ENCODE peak calls at places on chromosomes 12 and 14, in seven cellular contexts. L is H9, Z is neuronal stem cell, B is H1, D is mesendoderm, G is mesenchymal stem cell, S is trophoblast cell. K is an unnamed sample.

GRCh38 chr12:5073838-5074237 is 30.2 kb downstream of the KCNA5 start:
- DNase-seq in G (no peak), D (peak), S (no peak), Z (no peak), L (peak), B (peak), K (peak)

GRCh38 chr12:51973560-51973959 is 22.1 kb downstream of the ACVR1B start:
- DNase-seq in Z (no peak), G (no peak), B (no peak), S (no peak), L (no peak), D (no peak), K (peak)

GRCh38 chr14:60508707-60509437 is at the start of gene SIX6:
- DNase-seq in D (peak), Z (peak), B (peak), L (peak), S (no peak), G (no peak), K (peak)

GRCh38 chr12:103012884-103013283 is 55.4 kb downstream of the ASCL1 start:
- DNase-seq in G (no peak), B (peak), D (peak), S (no peak), Z (peak), L (peak), K (no peak)

GRCh38 chr12:69555461-69555860 is 29.8 kb upstream of the CCT2 start:
- DNase-seq in B (no peak), Z (no peak), D (no peak), L (no peak), G (peak), S (peak), K (peak)

GRCh38 chr14:34650786-34651584 is 21.0 kb upstream of the SNX6 start:
- DNase-seq in D (peak), Z (no peak), B (no peak), S (peak), L (no peak), G (peak), K (peak)

GRCh38 chr12:78343657-78344056 is 513.0 kb downstream of the NAV3 start:
- DNase-seq in L (no peak), Z (no peak), D (no peak), B (no peak), S (no peak), G (no peak), K (no peak)

GRCh38 chr14:74299061-74299545 is 3.6 kb downstream of the ABCD4 start:
- DNase-seq in G (no peak), D (peak), B (no peak), Z (peak), L (no peak), S (peak), K (peak)

GRCh38 chr12:103996595-103996994 is 30.9 kb downstream of the TDG start:
- DNase-seq in Z (no peak), L (no peak), S (no peak), B (no peak), G (no peak), D (no peak), K (no peak)

GRCh38 chr12:13982010-13982409 is 608 bp upstream of the GRIN2B start:
- DNase-seq in B (peak), Z (peak), D (peak), S (no peak), L (peak), G (no peak), K (no peak)

GRCh38 chr12:83709899-83710298 is 1023.2 kb downstream of the TMTC2 start:
- DNase-seq in Z (no peak), G (no peak), B (no peak), S (no peak), L (no peak), D (no peak), K (no peak)

GRCh38 chr12:51777973-51778372 is 70.5 kb downstream of the FIGNL2 start:
- DNase-seq in D (no peak), G (no peak), B (no peak), L (no peak), Z (no peak), S (no peak), K (no peak)

GRCh38 chr14:100065942-100066574 is 836 bp downstream of the EVL start:
- DNase-seq in L (no peak), B (no peak), G (no peak), D (no peak), Z (no peak), S (no peak), K (no peak)

GRCh38 chr14:68521952-68522509 is 270.8 kb downstream of the ZFP36L1 start:
- DNase-seq in Z (no peak), L (no peak), G (no peak), B (no peak), D (no peak), S (no peak), K (no peak)

GRCh38 chr12:43758247-43758727 is 303 bp downstream of the PUS7L start:
- DNase-seq in D (peak), Z (peak), L (no peak), B (peak), G (no peak), S (peak), K (peak)

GRCh38 chr14:93234798-93235197 is 27.7 kb downstream of the UBR7 start:
- DNase-seq in G (no peak), Z (no peak), L (no peak), D (peak), B (no peak), S (peak), K (peak)

GRCh38 chr14:65321370-65321875 is 91.1 kb upstream of the FUT8 start:
- DNase-seq in G (no peak), D (no peak), S (peak), L (no peak), B (no peak), Z (no peak), K (no peak)

GRCh38 chr12:59973515-59973914 is 377.7 kb downstream of the SLC16A7 start:
- DNase-seq in Z (no peak), D (peak), S (no peak), G (peak), B (no peak), L (no peak), K (peak)

GRCh38 chr12:45324391-45324790 is 108.5 kb downstream of the ANO6 start:
- DNase-seq in L (no peak), G (peak), S (peak), D (no peak), Z (no peak), B (no peak), K (peak)

GRCh38 chr14:104694475-104694950 is 5.1 kb downstream of the INF2 start:
- DNase-seq in G (no peak), Z (no peak), B (no peak), D (no peak), S (no peak), L (no peak), K (no peak)

GRCh38 chr14:72792051-72792788 is 101.7 kb downstream of the DPF3 start:
- DNase-seq in B (no peak), G (peak), D (peak), Z (peak), L (peak), S (no peak), K (no peak)

GRCh38 chr12:31620311-31620710 is 29.4 kb upstream of the DENND5B start:
- DNase-seq in D (no peak), Z (no peak), B (no peak), G (no peak), L (no peak), S (no peak), K (peak)

GRCh38 chr12:10354502-10354901 is 35.3 kb downstream of the KLRK1 start:
- DNase-seq in S (no peak), G (peak), Z (no peak), D (peak), L (peak), B (no peak), K (no peak)

GRCh38 chr14:98724734-98725133 is 547.3 kb downstream of the BCL11B start:
- DNase-seq in B (no peak), L (no peak), D (no peak), Z (no peak), S (no peak), G (no peak), K (no peak)

GRCh38 chr14:61213116-61213720 is 67.9 kb downstream of the TMEM30B start:
- DNase-seq in S (no peak), D (peak), G (no peak), Z (no peak), L (no peak), B (no peak), K (peak)

GRCh38 chr14:34498684-34499412 is 36.8 kb upstream of the SPTSSA start:
- DNase-seq in L (peak), B (no peak), D (peak), S (no peak), G (peak), Z (no peak), K (peak)

GRCh38 chr14:89544636-89545301 is 127.7 kb upstream of the FOXN3 start:
- DNase-seq in Z (no peak), L (no peak), G (peak), D (no peak), B (no peak), S (peak), K (peak)

GRCh38 chr14:68470361-68470760 is 322.5 kb downstream of the ZFP36L1 start:
- DNase-seq in S (no peak), G (no peak), L (no peak), D (no peak), Z (no peak), B (no peak), K (no peak)

GRCh38 chr12:3593906-3594305 is 102.9 kb downstream of the PRMT8 start:
- DNase-seq in S (no peak), L (no peak), B (no peak), Z (no peak), G (no peak), D (no peak), K (no peak)

GRCh38 chr14:93764211-93764659 is 24.1 kb downstream of the PRIMA1 start:
- DNase-seq in L (no peak), Z (no peak), B (no peak), G (no peak), D (no peak), S (no peak), K (peak)

GRCh38 chr12:131591714-131592709 is 118.9 kb upstream of the SFSWAP start:
- DNase-seq in D (no peak), Z (no peak), G (no peak), L (no peak), S (no peak), B (no peak), K (no peak)

GRCh38 chr12:110661337-110661972 is 27.5 kb downstream of the HVCN1 start:
- DNase-seq in B (no peak), Z (no peak), G (no peak), S (no peak), L (no peak), D (no peak), K (no peak)

GRCh38 chr14:23356036-23356435 is 3.3 kb upstream of the SLC22A17 start:
- DNase-seq in Z (no peak), D (no peak), L (no peak), S (no peak), B (no peak), G (no peak), K (no peak)

GRCh38 chr14:21039585-21040369 is 2.4 kb upstream of the RNASE7 start:
- DNase-seq in S (peak), G (peak), Z (peak), L (peak), D (peak), B (peak), K (peak)

GRCh38 chr12:54592316-54592715 is 3.9 kb upstream of the PPP1R1A start:
- DNase-seq in L (no peak), Z (no peak), D (no peak), B (no peak), S (no peak), G (no peak), K (peak)

GRCh38 chr14:94079891-94080605 is 954 bp downstream of the DDX24 start:
- DNase-seq in G (peak), D (no peak), L (no peak), B (no peak), S (no peak), Z (no peak), K (peak)

GRCh38 chr12:19474147-19474546 is 34.9 kb downstream of the AEBP2 start:
- DNase-seq in S (no peak), B (no peak), Z (no peak), G (no peak), D (no peak), L (no peak), K (no peak)

GRCh38 chr12:52010692-52011601 is 4.2 kb downstream of the TAMALIN start:
- DNase-seq in B (no peak), L (no peak), Z (no peak), G (no peak), S (no peak), D (no peak), K (no peak)

GRCh38 chr12:127909031-127909430 is 357.9 kb upstream of the TMEM132C start:
- DNase-seq in Z (no peak), B (no peak), G (no peak), S (no peak), D (no peak), L (no peak), K (no peak)

GRCh38 chr14:67056684-67057083 is 132.6 kb upstream of the GARIN2 start:
- DNase-seq in S (no peak), B (no peak), L (no peak), Z (no peak), G (no peak), D (no peak), K (no peak)
- H2AK5ac ChIP-seq in S (no peak), B (no peak), L (no peak), Z (no peak), G (no peak), D (no peak), K (no peak)

DNA sequence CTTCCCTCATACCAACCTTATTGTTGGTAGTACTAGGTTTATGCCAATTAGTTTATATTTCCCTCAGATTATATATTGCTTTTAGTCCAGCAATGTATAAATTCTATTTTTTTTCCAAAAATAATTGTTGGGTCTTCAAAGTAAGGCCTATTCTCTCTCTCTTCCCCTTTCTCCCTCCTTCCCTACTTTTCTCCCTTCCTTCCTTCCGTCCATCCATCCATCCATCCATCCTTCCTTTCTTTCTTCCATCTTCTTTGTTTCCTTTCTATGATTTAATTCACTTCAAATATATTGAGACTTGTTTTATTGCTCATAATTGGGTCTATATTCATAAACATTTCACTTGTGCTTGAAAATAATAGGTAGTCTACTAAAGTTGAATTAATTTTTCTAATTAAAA is 1259.2 kb downstream of the FSCB start:
- DNase-seq in B (no peak), L (no peak), Z (no peak), D (no peak), G (no peak), S (no peak), K (no peak)
- H2AK5ac ChIP-seq in B (no peak), L (no peak), Z (no peak), D (no peak), G (no peak), S (no peak), K (no peak)

GRCh38 chr12:26631846-26632245 is 201.1 kb downstream of the ITPR2 start:
- DNase-seq in Z (no peak), S (no peak), L (no peak), G (no peak), D (no peak), B (no peak), K (peak)
- H2AK5ac ChIP-seq in Z (no peak), S (no peak), L (no peak), G (peak), D (no peak), B (no peak), K (peak)

GRCh38 chr12:119512772-119513497 is 80.6 kb upstream of the TMEM233 start:
- DNase-seq in B (peak), L (no peak), G (no peak), S (no peak), Z (peak), D (peak), K (no peak)
- H2AK5ac ChIP-seq in B (no peak), L (no peak), G (no peak), S (no peak), Z (no peak), D (no peak), K (no peak)

GRCh38 chr14:102485693-102486512 is 23.7 kb downstream of the ANKRD9 start:
- DNase-seq in S (no peak), Z (no peak), B (no peak), D (no peak), L (no peak), G (no peak), K (no peak)
- H2AK5ac ChIP-seq in S (no peak), Z (no peak), B (no peak), D (no peak), L (no peak), G (no peak), K (no peak)

DNA sequence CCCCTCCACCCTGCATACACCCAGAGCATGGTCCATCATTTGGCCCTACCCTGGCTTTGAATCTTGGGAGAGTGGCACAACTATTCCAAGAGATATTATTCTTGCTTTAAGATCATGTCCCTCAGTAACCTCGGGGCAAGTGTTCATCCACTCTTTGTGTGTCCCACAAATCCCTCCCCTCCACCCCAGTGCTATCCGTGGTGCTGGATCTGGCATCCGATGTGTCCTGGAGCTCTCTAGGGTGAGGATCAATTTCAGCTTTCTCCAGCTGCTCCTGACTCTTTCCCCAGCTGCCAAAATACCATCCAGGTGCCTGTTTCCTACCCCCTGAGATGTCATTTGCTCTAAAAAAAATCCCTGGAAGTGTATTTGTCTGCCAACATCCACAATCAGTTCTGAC is 64.8 kb upstream of the CMKLR1 start:
- DNase-seq in B (no peak), G (no peak), S (no peak), Z (no peak), L (no peak), D (peak), K (no peak)
- H2AK5ac ChIP-seq in B (no peak), G (no peak), S (no peak), Z (no peak), L (no peak), D (no peak), K (no peak)

GRCh38 chr12:6374781-6375150 is 597 bp downstream of the SCNN1A start:
- DNase-seq in Z (no peak), D (no peak), B (no peak), L (no peak), G (no peak), S (no peak), K (no peak)

GRCh38 chr12:6375269-6376078 is at the start of gene SCNN1A:
- DNase-seq in L (peak), B (peak), G (no peak), Z (no peak), D (peak), S (no peak), K (no peak)

GRCh38 chr12:6376965-6377666 is 1.8 kb upstream of the SCNN1A start:
- DNase-seq in G (no peak), D (no peak), Z (no peak), B (no peak), S (no peak), L (no peak), K (no peak)

GRCh38 chr12:6377667-6377994 is 2.3 kb upstream of the SCNN1A start:
- DNase-seq in S (no peak), G (no peak), L (peak), D (no peak), Z (no peak), B (no peak), K (no peak)

GRCh38 chr12:6376079-6376941 is 947 bp upstream of the SCNN1A start:
- DNase-seq in B (peak), Z (no peak), S (peak), D (peak), L (peak), G (peak), K (peak)
- H2AK5ac ChIP-seq in B (peak), Z (peak), S (no peak), D (peak), L (peak), G (peak), K (peak)

DNA sequence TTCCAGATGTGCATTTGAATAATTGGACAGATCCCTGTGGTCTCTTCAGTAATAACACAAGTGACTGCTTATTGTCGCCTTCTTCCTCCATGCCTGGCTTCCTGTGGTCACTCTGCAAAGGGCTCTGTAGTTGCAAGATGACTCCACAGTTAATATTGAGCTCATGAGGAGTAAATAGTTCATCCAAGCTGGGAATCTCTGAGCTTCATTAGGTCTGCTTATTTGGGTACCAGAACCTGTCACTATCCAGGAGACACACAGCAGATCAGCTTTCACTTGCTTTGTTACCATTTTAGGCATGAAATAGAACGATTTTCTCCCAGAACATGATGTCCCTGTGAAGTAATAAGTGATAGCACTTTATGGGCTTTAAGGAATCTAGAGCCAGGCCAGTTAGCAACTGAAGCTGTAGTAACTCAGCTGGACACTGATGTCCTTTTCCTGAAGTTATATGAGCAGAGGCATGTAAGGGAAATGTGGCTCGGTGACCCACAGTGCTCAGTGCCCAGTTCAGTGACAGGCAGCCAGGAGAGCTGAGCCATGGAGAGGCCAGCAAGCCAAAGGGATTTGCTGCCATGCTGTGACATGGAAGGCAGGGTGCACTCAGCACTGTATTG is 50.1 kb downstream of the CRADD start:
- DNase-seq in Z (no peak), D (no peak), G (peak), B (no peak), S (no peak), L (no peak), K (no peak)
- H2AK5ac ChIP-seq in Z (no peak), D (no peak), G (no peak), B (no peak), S (no peak), L (no peak), K (no peak)

DNA sequence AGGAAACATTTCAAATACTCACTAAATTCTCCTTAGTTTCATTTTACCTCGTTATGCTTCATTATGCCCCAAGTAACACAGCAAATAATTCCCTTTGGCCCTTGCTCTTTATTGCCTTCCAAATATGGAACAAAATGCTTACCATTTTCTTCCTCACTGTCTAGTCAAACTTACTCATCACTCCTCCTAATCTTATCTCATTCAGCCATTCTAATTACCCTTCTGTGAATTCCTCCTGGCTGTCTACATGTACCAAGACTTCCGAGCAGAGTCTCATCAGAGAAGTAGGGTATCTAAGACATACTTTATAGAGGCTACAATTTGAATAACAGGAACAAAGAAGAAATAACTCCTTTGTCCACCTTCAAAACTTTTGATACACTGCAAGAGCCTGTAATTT is 292.2 kb upstream of the CLEC14A start:
- DNase-seq in G (no peak), L (no peak), B (no peak), D (no peak), Z (no peak), S (no peak), K (no peak)
- H2AK5ac ChIP-seq in G (no peak), L (no peak), B (no peak), D (no peak), Z (no peak), S (no peak), K (no peak)